ENCODE peak calls at places on chromosomes 16 and 17, in four cellular contexts. O is NB4, X is mucosa of descending colon, G is left ventricle myocardium inferior. I is an unnamed sample.

GRCh38 chr17:81909231-81909630 is 2.0 kb downstream of the PCYT2 start:
- DNase-seq in O (no peak), X (peak), G (no peak), I (no peak)

GRCh38 chr17:73284339-73284738 is 22.7 kb upstream of the CPSF4L start:
- DNase-seq in O (peak), X (no peak), G (no peak), I (no peak)

GRCh38 chr17:4157618-4158333 is 14.8 kb downstream of the CYB5D2 start:
- DNase-seq in O (no peak), X (no peak), G (no peak), I (no peak)

GRCh38 chr16:61820398-61820797 is 215.8 kb downstream of the CDH8 start:
- DNase-seq in O (no peak), X (no peak), G (no peak), I (no peak)

GRCh38 chr17:75361996-75362395 is 43.5 kb downstream of the GRB2 start:
- DNase-seq in O (no peak), X (no peak), G (no peak), I (no peak)

GRCh38 chr16:50067290-50067853 is 1.6 kb downstream of the HEATR3 start:
- DNase-seq in O (peak), X (no peak), G (no peak), I (peak)

GRCh38 chr17:62565817-62566216 is 61.7 kb upstream of the MRC2 start:
- DNase-seq in O (no peak), X (no peak), G (no peak), I (no peak)

GRCh38 chr16:55061126-55061525 is 130.5 kb downstream of the IRX5 start:
- DNase-seq in O (no peak), X (no peak), G (no peak), I (no peak)

GRCh38 chr16:68445458-68445857 is 2.9 kb downstream of the SMPD3 start:
- DNase-seq in O (peak), X (no peak), G (no peak), I (peak)

GRCh38 chr16:82082543-82083244 is 47.6 kb downstream of the HSD17B2 start:
- DNase-seq in O (peak), X (no peak), G (no peak), I (peak)

GRCh38 chr16:56793504-56793903 is 63.6 kb downstream of the NUP93 start:
- DNase-seq in O (peak), X (no peak), G (no peak), I (no peak)

GRCh38 chr17:27575912-27576252 is 55.1 kb upstream of the LGALS9 start:
- DNase-seq in O (no peak), X (no peak), G (no peak), I (no peak)

GRCh38 chr16:14354561-14355351 is 275.3 kb downstream of the PARN start:
- DNase-seq in O (peak), X (no peak), G (no peak), I (peak)

GRCh38 chr17:74601944-74602572 is 10.0 kb upstream of the CD300LD start:
- DNase-seq in O (peak), X (no peak), G (no peak), I (peak)

GRCh38 chr17:78653382-78653781 is 76.2 kb upstream of the DNAH17 start:
- DNase-seq in O (no peak), X (no peak), G (no peak), I (no peak)

GRCh38 chr16:46747777-46748651 is at the start of gene MYLK3:
- DNase-seq in O (no peak), X (no peak), G (peak), I (no peak)

GRCh38 chr16:84141143-84141670 is 3.8 kb downstream of the HSDL1 start:
- DNase-seq in O (peak), X (no peak), G (no peak), I (no peak)

GRCh38 chr16:84143784-84144199 is 1.2 kb downstream of the HSDL1 start:
- DNase-seq in O (peak), X (no peak), G (no peak), I (no peak)

GRCh38 chr16:84143081-84143480 is 1.9 kb downstream of the HSDL1 start:
- DNase-seq in O (no peak), X (no peak), G (no peak), I (no peak)

GRCh38 chr16:84144301-84144858 is 597 bp downstream of the HSDL1 start:
- DNase-seq in O (peak), X (peak), G (peak), I (peak)

DNA sequence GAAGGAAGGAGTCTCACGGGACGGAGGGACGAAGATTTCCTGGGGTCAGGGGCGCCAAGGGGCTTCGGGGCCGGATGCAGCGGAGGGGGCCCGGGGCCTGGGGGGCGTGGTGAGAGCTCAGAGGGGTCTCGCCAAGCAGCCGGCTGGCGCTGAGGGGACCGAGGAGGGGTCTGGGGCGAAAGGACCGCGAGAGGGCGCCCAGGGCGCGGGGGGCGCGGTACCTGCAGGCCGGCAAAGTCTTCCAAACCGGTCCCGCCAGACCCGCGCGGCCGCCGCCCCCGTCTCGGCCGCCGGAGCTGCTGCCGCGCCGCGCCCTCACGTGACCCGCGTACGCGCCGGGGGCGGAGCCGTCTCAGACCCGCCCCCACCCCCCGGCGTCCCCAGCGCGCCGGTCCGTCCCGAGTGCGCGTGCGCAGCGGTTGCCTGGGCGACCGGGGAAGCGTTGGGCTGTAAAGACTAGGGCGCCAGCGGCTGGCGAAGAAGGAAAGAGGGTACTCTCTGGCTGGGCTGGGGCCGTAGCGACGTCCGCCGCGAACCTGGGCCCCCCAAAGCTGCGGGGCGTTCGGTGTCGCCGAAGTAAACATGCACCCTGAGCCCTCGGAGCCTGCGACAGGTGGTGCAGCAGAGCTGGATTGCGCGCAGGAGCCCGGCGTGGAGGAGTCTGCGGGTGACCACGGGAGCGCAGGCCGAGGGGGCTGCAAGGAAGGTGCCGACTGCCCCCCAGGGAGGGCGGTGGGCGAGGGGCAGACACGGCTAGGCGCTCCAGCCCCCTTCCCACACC is at the start of the genes DNAAF1 and HSDL1:
- DNase-seq in O (peak), X (peak), G (peak), I (peak)
- TF ChIP-seq CTCF in O (no peak), X (no peak), G (peak), I (peak)

GRCh38 chr17:57369509-57369945 is 113.2 kb downstream of the MSI2 start:
- DNase-seq in O (no peak), X (no peak), G (no peak), I (no peak)

GRCh38 chr17:57370583-57370982 is 114.3 kb downstream of the MSI2 start:
- DNase-seq in O (no peak), X (no peak), G (no peak), I (no peak)

GRCh38 chr17:57370051-57370581 is 113.8 kb downstream of the MSI2 start:
- DNase-seq in O (no peak), X (no peak), G (no peak), I (no peak)

GRCh38 chr17:57366558-57367351 is 110.4 kb downstream of the MSI2 start:
- DNase-seq in O (no peak), X (no peak), G (peak), I (no peak)

DNA sequence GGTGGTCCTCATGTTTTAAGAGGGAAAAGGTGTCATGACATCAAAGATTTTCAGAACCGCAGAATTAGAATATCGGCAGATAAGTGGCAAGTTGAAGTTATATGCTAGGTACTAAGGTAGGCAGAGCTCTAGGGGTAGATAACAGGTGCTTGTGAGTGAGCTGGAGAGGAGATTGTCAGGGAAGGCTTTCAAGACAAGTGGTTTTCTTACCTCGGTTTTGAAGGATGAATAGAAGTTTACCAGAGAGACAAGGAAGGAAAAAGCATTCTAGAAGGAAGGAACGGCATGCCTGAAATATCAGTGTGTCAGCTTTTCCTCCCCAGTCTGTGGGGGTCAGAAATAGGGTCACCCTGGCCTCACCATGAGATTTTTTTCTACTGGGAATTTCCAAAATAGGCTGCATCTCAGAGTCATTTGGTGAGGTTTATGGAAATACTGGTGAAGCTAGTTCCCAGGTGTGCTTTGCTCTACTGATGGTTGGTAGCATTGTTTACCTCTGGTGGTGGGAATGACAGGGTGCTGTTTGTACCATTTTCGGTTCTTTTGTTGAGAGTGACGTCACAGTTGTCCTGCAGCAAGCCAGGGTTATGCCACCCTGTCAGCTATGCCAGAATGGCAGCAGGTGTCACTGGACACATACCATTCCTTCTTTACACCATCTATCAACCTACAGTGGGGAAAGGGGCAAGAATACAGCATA is 112.5 kb downstream of the MSI2 start:
- DNase-seq in O (no peak), X (no peak), G (no peak), I (no peak)
- TF ChIP-seq CTCF in O (no peak), X (no peak), G (peak), I (peak)

GRCh38 chr17:54967621-54968258 is 714 bp downstream of the COX11 start:
- DNase-seq in O (peak), X (no peak), G (no peak), I (peak)
- TF ChIP-seq CTCF in O (no peak), X (no peak), G (no peak), I (no peak)

GRCh38 chr17:50381920-50382319 is 8.9 kb downstream of the EME1 start:
- DNase-seq in O (no peak), X (no peak), G (no peak), I (no peak)

GRCh38 chr17:50382931-50383330 is 9.9 kb downstream of the EME1 start:
- DNase-seq in O (no peak), X (no peak), G (no peak), I (no peak)

GRCh38 chr17:50379733-50380132 is 6.7 kb downstream of the EME1 start:
- DNase-seq in O (no peak), X (no peak), G (no peak), I (no peak)

GRCh38 chr17:50381260-50381815 is 8.3 kb downstream of the EME1 start:
- DNase-seq in O (no peak), X (no peak), G (no peak), I (no peak)

DNA sequence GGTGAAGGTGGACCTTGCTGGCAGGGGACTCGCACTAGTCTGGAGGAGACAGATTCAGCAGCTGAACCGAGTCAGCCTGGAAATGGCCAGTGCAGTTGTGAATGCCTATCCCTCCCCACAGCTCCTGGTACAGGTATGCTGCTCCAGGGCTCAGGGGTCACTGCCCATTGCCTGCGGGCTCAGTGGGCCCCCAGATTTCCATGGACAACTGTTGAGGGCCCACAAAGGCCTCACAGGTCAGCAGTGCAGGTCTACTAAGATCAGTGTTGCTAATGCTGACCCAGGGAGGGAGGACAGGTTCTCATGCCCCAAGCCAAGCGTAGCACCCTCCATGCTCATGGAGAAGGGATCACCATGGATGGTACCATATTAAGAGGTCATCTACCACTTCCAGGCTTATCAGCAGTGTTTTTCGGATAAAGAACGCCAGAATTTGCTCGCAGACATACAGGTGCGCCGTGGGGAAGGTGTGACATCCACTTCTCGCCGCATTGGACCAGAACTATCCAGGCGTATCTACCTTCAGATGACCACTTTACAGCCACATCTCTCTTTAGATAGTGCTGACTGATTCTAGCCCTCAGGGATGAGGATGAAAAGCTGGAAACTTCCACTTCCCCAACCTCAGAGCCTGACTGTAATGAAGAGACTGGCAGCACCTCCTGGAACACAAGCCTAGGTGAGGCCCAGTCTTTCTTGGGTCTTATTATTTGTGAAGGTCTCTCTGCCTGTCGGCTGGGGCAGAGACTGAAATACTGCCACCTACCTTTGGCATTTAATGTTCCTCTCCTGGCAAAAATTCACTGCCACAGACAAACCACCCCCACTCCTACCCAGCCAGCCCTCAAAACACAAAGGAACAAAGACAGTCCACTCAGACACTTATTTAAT is 7.6 kb downstream of the EME1 start:
- DNase-seq in O (no peak), X (no peak), G (no peak), I (no peak)
- TF ChIP-seq CTCF in O (peak), X (no peak), G (no peak), I (peak)

DNA sequence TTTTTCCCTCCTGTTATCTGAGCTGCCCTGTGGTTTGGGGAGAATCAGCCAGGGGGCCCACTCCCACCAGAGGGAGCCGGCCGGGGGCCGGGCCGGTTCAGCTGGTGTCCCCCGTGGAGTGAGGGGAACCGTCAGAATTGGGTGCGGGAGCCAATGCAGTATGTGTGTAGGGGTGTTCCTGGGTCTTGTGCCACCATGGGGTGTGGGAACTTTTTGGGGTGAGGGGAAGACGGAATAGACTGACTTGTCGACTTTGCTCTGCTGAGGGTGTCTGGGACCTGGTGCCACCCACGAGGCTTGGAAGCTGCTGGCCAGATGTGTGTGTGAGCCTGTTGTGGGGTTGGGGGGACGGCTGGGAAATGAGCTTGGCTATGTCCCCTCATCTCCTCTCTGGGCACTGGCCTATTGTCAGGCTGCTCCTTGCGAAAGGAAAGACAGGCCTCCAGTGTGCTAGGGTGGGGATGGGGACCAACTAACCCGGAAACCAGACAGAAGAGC is 9.9 kb downstream of the RARA start:
- DNase-seq in O (peak), X (peak), G (peak), I (no peak)
- TF ChIP-seq CTCF in O (peak), X (no peak), G (no peak), I (no peak)

GRCh38 chr17:51118330-51119195 is 2.1 kb downstream of the SPAG9 start:
- DNase-seq in O (no peak), X (no peak), G (no peak), I (no peak)

GRCh38 chr17:51120357-51120738 is 320 bp downstream of the SPAG9 start:
- DNase-seq in O (no peak), X (no peak), G (no peak), I (peak)

GRCh38 chr17:51120739-51121619 is at the start of gene SPAG9:
- DNase-seq in O (peak), X (peak), G (peak), I (peak)

GRCh38 chr17:51121620-51122472 is 1.2 kb upstream of the SPAG9 start:
- DNase-seq in O (peak), X (peak), G (peak), I (peak)

DNA sequence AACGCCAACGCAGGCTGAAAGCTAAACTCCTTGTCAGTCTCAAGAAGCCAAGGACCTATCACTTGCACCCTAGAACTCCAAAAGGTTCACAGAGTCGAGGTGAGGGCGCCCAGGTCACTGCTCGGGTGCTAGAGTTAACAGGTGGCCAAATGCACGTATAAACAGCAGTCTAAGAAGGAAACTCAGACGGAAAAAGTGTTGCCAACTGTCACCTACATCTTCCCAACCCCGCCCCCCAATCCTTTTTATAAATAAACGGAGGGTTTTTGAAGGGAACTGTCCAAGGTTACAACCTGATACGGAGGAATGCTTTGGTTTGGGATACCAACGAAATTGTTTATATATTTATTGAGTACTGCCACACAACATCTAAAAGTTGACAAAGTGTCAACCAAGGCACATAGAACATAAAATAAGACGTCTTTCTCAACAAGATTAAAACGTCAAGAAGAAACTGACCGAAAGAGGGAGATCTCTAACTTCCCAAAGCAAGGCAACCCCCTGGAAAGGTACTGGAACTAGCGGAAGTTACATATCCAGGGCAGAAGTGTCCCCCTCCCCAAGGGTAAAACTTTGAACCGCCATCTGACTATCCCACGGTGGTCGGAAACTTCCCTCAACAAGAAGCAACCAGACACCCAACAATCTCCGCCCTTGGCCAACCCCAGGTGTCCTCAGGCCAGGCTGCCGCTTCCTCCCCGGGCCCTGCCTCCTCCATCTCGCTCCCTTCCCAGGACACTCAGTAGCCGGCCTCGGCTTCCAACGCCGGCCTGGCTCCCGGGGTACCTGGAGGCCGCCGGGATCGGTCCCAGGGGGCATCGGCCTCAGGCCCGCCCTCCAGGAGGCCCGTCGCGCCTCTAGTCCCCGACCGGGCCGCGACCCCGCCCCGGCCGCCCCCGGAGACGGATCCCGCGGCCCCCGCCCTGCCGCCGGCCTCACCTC is 982 bp downstream of the SPAG9 start:
- DNase-seq in O (peak), X (peak), G (peak), I (peak)
- TF ChIP-seq CTCF in O (no peak), X (no peak), G (peak), I (no peak)

GRCh38 chr17:16285646-16286008 is 67.6 kb downstream of the CENPV start:
- DNase-seq in O (no peak), X (no peak), G (no peak), I (no peak)

GRCh38 chr17:16287563-16288027 is 65.7 kb downstream of the CENPV start:
- DNase-seq in O (peak), X (no peak), G (no peak), I (peak)

GRCh38 chr17:16286009-16286946 is 67.0 kb downstream of the CENPV start:
- DNase-seq in O (peak), X (peak), G (peak), I (peak)

GRCh38 chr17:16288860-16289571 is 64.3 kb downstream of the CENPV start:
- DNase-seq in O (no peak), X (no peak), G (no peak), I (no peak)

GRCh38 chr17:16286947-16287562 is 66.2 kb downstream of the CENPV start:
- DNase-seq in O (peak), X (peak), G (no peak), I (peak)
- TF ChIP-seq CTCF in O (no peak), X (no peak), G (no peak), I (peak)

I was measured in GM13977.